ENCODE peak calls at places on chromosomes 12 and 14, in ten cellular contexts. V is CD8-positive, alpha-beta T cell; N is OCI-LY7; O is mammary epithelial cell; K is uterus; M is tibial artery; D is neural progenitor cell; H is A549; C is breast epithelium; W is fibroblast of lung. Z is an unnamed sample.

GRCh38 chr12:31966558-31967205 is 7.5 kb downstream of the RESF1 start:
- DNase-seq in V (no peak), N (no peak), O (no peak), K (no peak), M (no peak), D (peak; percentile 53), H (no peak), C (no peak), W (no peak), Z (no peak)

GRCh38 chr12:53227341-53227740 is 4.7 kb downstream of the RARG start:
- DNase-seq in V (no peak), N (no peak), O (no peak), K (no peak), M (peak; percentile 59), D (no peak), H (no peak), C (no peak), W (no peak), Z (no peak)

GRCh38 chr12:84150226-84150625 is 762.4 kb downstream of the SLC6A15 start:
- DNase-seq in V (no peak), N (no peak), O (peak; percentile 63), K (no peak), M (no peak), D (no peak), H (no peak), C (no peak), W (no peak), Z (no peak)

GRCh38 chr12:9928607-9929006 is 3.6 kb downstream of the CLEC2A start:
- DNase-seq in V (no peak), N (peak; percentile 20), O (no peak), K (no peak), M (no peak), D (no peak), H (no peak), C (no peak), W (no peak), Z (no peak)

GRCh38 chr12:52044284-52044983 is 6.8 kb upstream of the NR4A1 start:
- DNase-seq in V (no peak), N (no peak), O (no peak), K (peak; percentile 93), M (peak; percentile 98), D (no peak), H (no peak), C (peak; percentile 88), W (peak; percentile 79), Z (no peak)

GRCh38 chr12:54029529-54030441 is 1.5 kb downstream of the HOXC6 start:
- DNase-seq in V (no peak), N (no peak), O (no peak), K (no peak), M (peak; percentile 44), D (peak; percentile 62), H (no peak), C (peak; percentile 51), W (no peak), Z (no peak)

GRCh38 chr12:67394600-67394999 is 125.4 kb downstream of the CAND1 start:
- DNase-seq in V (no peak), N (no peak), O (peak; percentile 88), K (peak; percentile 32), M (peak; percentile 74), D (peak; percentile 45), H (no peak), C (no peak), W (peak; percentile 50), Z (peak; percentile 79)

GRCh38 chr14:91575469-91576208 is 65.5 kb upstream of the PPP4R3A start:
- DNase-seq in V (no peak), N (no peak), O (no peak), K (no peak), M (no peak), D (peak; percentile 52), H (no peak), C (no peak), W (no peak), Z (no peak)

GRCh38 chr14:96040836-96041371 is 1.7 kb downstream of the C14orf132 start:
- DNase-seq in V (no peak), N (no peak), O (no peak), K (no peak), M (no peak), D (no peak), H (no peak), C (no peak), W (peak; percentile 27), Z (peak; percentile 43)

GRCh38 chr14:103556976-103557758 is 5.3 kb downstream of the BAG5 start:
- DNase-seq in V (no peak), N (no peak), O (no peak), K (no peak), M (no peak), D (no peak), H (no peak), C (no peak), W (no peak), Z (no peak)

DNA sequence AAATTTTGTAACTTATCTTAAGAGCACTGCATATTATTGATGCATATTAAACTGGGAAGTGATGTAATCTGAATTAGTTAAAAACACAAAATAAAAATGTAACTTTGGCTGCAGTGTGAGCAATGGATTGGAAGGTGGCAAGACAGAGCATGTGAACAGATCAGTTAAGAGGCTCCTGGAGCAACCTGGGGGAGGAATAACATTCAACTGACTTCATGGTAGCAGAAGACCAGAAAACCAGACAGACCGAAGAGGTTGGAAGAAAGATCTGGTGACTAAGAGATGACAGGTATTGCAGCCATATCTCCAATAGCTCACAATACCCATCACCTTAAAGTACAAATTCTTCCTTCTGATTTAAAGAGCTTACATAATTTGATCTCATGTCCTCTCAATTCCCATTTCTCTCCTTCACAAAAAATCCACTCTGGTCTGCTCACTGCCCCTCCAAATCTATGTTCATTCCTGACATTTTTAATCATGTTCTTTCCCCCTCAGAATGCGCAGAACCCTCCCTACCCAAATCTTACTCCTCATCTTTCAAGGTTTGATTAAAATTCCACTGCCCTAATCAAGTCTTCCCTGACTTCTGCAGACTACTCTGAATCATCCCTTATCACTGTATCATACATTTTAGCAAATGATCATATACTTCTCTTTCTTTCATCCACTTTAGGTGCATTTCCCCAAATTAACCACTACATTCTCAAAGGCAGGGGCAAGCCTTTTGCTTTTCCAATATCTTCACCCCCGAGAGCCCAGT is 51.5 kb downstream of the DUSP16 start:
- DNase-seq in V (no peak), N (no peak), O (peak; percentile 90), K (no peak), M (no peak), D (no peak), H (no peak), C (no peak), W (no peak), Z (no peak)
- H3K4me3 ChIP-seq in V (no peak overlapping the region), N (no peak overlapping the region), O (no peak overlapping the region), K (no peak overlapping the region), M (no peak overlapping the region), D (no peak overlapping the region), H (no peak overlapping the region), C (no peak overlapping the region), W (no peak overlapping the region), Z (no peak overlapping the region)

DNA sequence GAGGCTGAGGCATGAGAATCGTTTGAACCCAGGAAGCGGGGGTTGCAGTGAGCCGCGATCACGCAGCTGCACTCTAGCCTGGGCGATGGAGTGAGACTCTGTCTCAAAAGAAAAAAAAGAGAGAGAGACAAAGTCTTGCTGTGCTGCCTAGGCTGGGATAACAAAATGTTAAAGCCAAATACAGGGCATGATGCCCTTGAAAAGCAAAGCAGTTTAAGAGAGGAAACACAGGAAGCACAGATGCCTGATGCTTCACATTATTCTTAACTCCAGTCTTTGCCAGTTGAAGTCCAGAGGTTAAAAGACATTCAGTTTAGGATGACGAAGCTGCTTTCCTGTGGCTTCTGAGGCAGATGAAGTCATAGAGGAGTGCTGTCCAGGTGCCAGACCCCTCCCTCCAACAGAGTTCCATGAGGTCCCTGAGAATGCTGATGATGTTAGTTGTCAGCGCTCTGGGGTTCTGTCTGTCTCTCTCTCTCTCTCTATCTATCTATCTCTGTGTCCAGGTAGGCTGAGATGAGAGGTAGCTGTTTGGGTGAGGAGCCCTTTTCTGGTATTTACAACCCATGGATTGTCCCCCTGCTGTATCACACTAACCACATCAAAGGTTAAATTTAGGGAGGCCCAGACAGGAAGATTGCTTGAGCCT is 4.9 kb upstream of the MRPL52 start:
- DNase-seq in V (no peak), N (peak; percentile 76), O (peak; percentile 96), K (peak; percentile 79), M (no peak), D (no peak), H (peak; percentile 81), C (no peak), W (peak; percentile 95), Z (peak; percentile 97)
- TF ChIP-seq CTCF in V (no peak), N (no peak), O (no peak), K (no peak), M (no peak), D (no peak), H (no peak), C (no peak), W (no peak), Z (no peak)

DNA sequence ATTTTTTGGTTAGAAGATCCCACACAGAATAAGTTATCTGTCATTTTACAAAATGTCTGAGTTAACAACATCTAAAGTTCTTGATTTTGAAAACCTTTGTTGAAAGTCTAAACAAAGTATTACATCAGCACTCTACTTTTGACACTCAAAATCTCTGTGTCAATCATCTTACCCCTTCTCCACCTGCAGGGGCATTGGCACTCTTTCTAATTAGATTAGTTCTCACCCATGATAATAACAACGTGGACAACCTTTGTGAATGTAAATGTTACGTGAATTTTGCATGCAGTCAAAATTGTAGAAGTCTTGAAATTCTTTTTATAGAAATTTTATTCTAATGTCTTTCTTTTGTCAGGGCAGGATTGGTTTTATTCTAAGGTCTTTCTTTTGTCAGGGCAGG is 33.5 kb upstream of the PPFIA2 start:
- DNase-seq in V (no peak), N (no peak), O (no peak), K (no peak), M (no peak), D (no peak), H (no peak), C (no peak), W (no peak), Z (no peak)
- H3K4me3 ChIP-seq in V (no peak overlapping the region), N (no peak overlapping the region), O (no peak overlapping the region), K (no peak overlapping the region), M (no peak overlapping the region), D (no peak overlapping the region), H (no peak overlapping the region), C (no peak overlapping the region), W (no peak overlapping the region), Z (no peak overlapping the region)

GRCh38 chr12:112677050-112677765 is 114.3 kb upstream of the RPH3A start:
- DNase-seq in V (no peak), N (no peak), O (no peak), K (no peak), M (no peak), D (no peak), H (no peak), C (no peak), W (no peak), Z (no peak)
- TF ChIP-seq CTCF in V (no peak), N (no peak), O (no peak), K (no peak), M (no peak), D (no peak), H (no peak), C (no peak), W (no peak), Z (no peak)

DNA sequence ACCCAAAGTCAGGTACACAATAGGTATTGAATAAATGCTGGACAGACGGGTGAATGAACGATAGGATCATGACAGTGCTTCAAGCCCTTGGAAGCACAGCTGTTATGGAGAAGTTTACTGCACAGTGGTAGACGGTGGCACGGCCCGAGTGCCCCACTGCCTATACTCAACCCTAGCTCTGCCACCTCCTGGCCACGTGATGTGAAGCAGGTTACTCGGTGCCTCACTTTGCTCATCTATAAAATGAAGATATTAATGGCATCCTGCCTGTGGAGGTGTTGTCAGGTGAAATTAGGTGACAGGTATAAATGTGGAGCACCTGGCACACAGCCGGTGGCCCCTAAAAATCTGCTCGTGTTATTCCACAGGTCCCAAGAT is 5.8 kb downstream of the ASB2 start:
- DNase-seq in V (peak; percentile 77), N (peak; percentile 76), O (peak; percentile 42), K (no peak), M (no peak), D (peak; percentile 32), H (peak; percentile 37), C (no peak), W (no peak), Z (no peak)
- H3K4me3 ChIP-seq in V (peak overlapping the region; percentile 63), N (peak overlapping the region; percentile 64), O (no peak overlapping the region), K (no peak overlapping the region), M (peak overlapping the region; percentile 26), D (no peak overlapping the region), H (no peak overlapping the region), C (peak overlapping the region; percentile 44), W (peak overlapping the region; percentile 3), Z (no peak overlapping the region)

Z was measured in choroid plexus epithelial cell.